ENCODE peak calls at places on chromosomes 16 and 17, in eight cellular contexts. R, T, B, P, F, O, K and V are unnamed samples.

GRCh38 chr17:4199818-4200402 is 56.9 kb downstream of the CYB5D2 start:
- DNase-seq in O (peak; percentile 62), F (no peak), T (peak; percentile 32), R (no peak), P (no peak), B (no peak), K (peak; percentile 34), V (no peak)

GRCh38 chr16:87762071-87762571 is 3.7 kb downstream of the KLHDC4 start:
- DNase-seq in K (no peak), F (peak; percentile 29), B (no peak), O (no peak), R (no peak), T (no peak), P (no peak), V (no peak)

GRCh38 chr16:87360862-87361610 is 22.5 kb downstream of the FBXO31 start:
- DNase-seq in P (no peak), B (no peak), F (no peak), T (no peak), K (no peak), R (no peak), O (no peak), V (no peak)

GRCh38 chr16:2715519-2715918 is 4.5 kb downstream of the PRSS27 start:
- DNase-seq in T (no peak), O (peak; percentile 51), F (peak; percentile 74), P (no peak), R (peak; percentile 14), B (peak; percentile 75), K (peak; percentile 24), V (no peak)

GRCh38 chr17:79812206-79812968 is 15.5 kb upstream of the CBX8 start:
- DNase-seq in P (no peak), B (no peak), T (no peak), O (no peak), R (no peak), F (no peak), K (no peak), V (no peak)

GRCh38 chr17:41547921-41548843 is 20.1 kb upstream of the KRT19 start:
- DNase-seq in K (peak; percentile 98), R (peak; percentile 80), O (no peak), F (peak; percentile 41), P (peak; percentile 93), B (peak; percentile 11), T (peak; percentile 97), V (peak; percentile 63)

GRCh38 chr16:15739940-15740339 is 89.9 kb downstream of the NDE1 start:
- DNase-seq in F (no peak), O (no peak), P (no peak), T (no peak), K (no peak), B (no peak), R (no peak), V (no peak)

GRCh38 chr16:19068237-19068815 is 912 bp downstream of the COQ7 start:
- DNase-seq in P (no peak), T (no peak), O (no peak), R (no peak), K (no peak), F (no peak), B (no peak), V (no peak)

GRCh38 chr16:46950009-46950408 is 23.5 kb downstream of the DNAJA2 start:
- DNase-seq in T (no peak), P (no peak), B (no peak), O (no peak), F (no peak), R (no peak), K (no peak), V (no peak)

GRCh38 chr17:27559506-27559931 is 71.5 kb upstream of the LGALS9 start:
- DNase-seq in P (peak; percentile 76), F (no peak), R (no peak), T (peak; percentile 84), O (no peak), K (peak; percentile 81), B (peak; percentile 46), V (no peak)